ENCODE peak calls at places on chromosomes 5 and 9, in four cellular contexts. I, T, L and Q are unnamed samples.

GRCh38 chr5:41312478-41313060 is 99.2 kb upstream of the C6 start:
- DNase-seq in T (no peak), I (no peak), L (no peak), Q (no peak)

GRCh38 chr5:173232499-173233346 is 2.3 kb downstream of the NKX2-5 start:
- DNase-seq in T (no peak), I (no peak), L (no peak), Q (peak; percentile 18)

GRCh38 chr5:94793816-94794198 is 175.3 kb downstream of the SLF1 start:
- DNase-seq in L (no peak), I (peak; percentile 5), T (no peak), Q (peak; percentile 22)

GRCh38 chr9:27447036-27447700 is 76.9 kb upstream of the IFNK start:
- DNase-seq in T (no peak), L (no peak), I (no peak), Q (peak; percentile 24)

GRCh38 chr9:132488611-132489010 is 78.6 kb downstream of the CFAP77 start:
- DNase-seq in L (no peak), I (no peak), T (no peak), Q (no peak)

GRCh38 chr9:4741365-4742031 is 496 bp upstream of the AK3 start:
- DNase-seq in I (peak; percentile 29), T (no peak), L (no peak), Q (peak; percentile 41)

GRCh38 chr5:57715296-57715695 is 232.7 kb upstream of the ACTBL2 start:
- DNase-seq in L (no peak), I (no peak), T (no peak), Q (no peak)

GRCh38 chr9:32426278-32426939 is 42.0 kb downstream of the ACO1 start:
- DNase-seq in I (peak; percentile 71), T (no peak), L (no peak), Q (peak; percentile 70)

GRCh38 chr5:60883229-60883628 is 39.2 kb upstream of the ELOVL7 start:
- DNase-seq in L (no peak), I (peak; percentile 5), T (no peak), Q (peak; percentile 34)

GRCh38 chr5:72509401-72509800 is 2.2 kb upstream of the ZNF366 start:
- DNase-seq in L (no peak), T (no peak), I (no peak), Q (no peak)

GRCh38 chr5:6434737-6435136 is 13.9 kb upstream of the UBE2QL1 start:
- DNase-seq in T (no peak), I (no peak), L (no peak), Q (no peak)

GRCh38 chr5:102498271-102499034 is at the start of gene SLCO6A1:
- DNase-seq in L (no peak), I (no peak), T (no peak), Q (no peak)

GRCh38 chr5:95081500-95082355 is 203.2 kb downstream of the MCTP1 start:
- DNase-seq in T (no peak), I (peak; percentile 89), L (peak; percentile 89), Q (peak; percentile 84)

GRCh38 chr5:9456435-9457042 is 89.3 kb downstream of the SEMA5A start:
- DNase-seq in I (no peak), L (no peak), T (no peak), Q (no peak)

GRCh38 chr5:167861134-167861930 is 430.1 kb upstream of the WWC1 start:
- DNase-seq in L (no peak), T (no peak), I (peak; percentile 13), Q (peak; percentile 30)

GRCh38 chr5:81334304-81335061 is 33.1 kb downstream of the ZCCHC9 start:
- DNase-seq in I (no peak), T (no peak), L (no peak), Q (no peak)

GRCh38 chr5:169762338-169763095 is 125.4 kb downstream of the DOCK2 start:
- DNase-seq in L (no peak), I (peak; percentile 64), T (no peak), Q (peak; percentile 41)

GRCh38 chr5:2335727-2336515 is 415.6 kb downstream of the IRX2 start:
- DNase-seq in I (no peak), L (no peak), T (no peak), Q (no peak)

GRCh38 chr5:158388018-158388417 is 529.1 kb upstream of the CLINT1 start:
- DNase-seq in L (no peak), I (no peak), T (no peak), Q (no peak)

GRCh38 chr5:40674661-40675235 is 5.0 kb upstream of the PTGER4 start:
- DNase-seq in L (no peak), I (peak; percentile 86), T (no peak), Q (peak; percentile 94)

GRCh38 chr5:105639068-105639467 is 2031.7 kb downstream of the EFNA5 start:
- DNase-seq in T (no peak), L (no peak), I (no peak), Q (no peak)

GRCh38 chr9:2489838-2490314 is 131.7 kb upstream of the VLDLR start:
- DNase-seq in I (no peak), L (no peak), T (no peak), Q (no peak)

GRCh38 chr9:93089481-93089991 is 6.5 kb upstream of the CARD19 start:
- DNase-seq in T (no peak), I (no peak), L (no peak), Q (no peak)

GRCh38 chr5:132265336-132266030 is 8.0 kb downstream of the PDLIM4 start:
- DNase-seq in L (no peak), I (peak; percentile 94), T (no peak), Q (peak; percentile 83)

GRCh38 chr5:139063664-139064054 is 134.5 kb downstream of the SIL1 start:
- DNase-seq in T (no peak), I (no peak), L (no peak), Q (no peak)

GRCh38 chr9:70419546-70420266 is 5.2 kb upstream of the KLF9 start:
- DNase-seq in T (peak; percentile 91), L (peak; percentile 47), I (peak; percentile 93), Q (peak; percentile 97)

GRCh38 chr5:179413086-179413690 is 67.9 kb upstream of the ADAMTS2 start:
- DNase-seq in I (no peak), T (no peak), L (no peak), Q (no peak)

GRCh38 chr9:133449760-133450159 is 10.0 kb upstream of the CACFD1 start:
- DNase-seq in L (no peak), I (peak; percentile 74), T (no peak), Q (peak; percentile 83)

GRCh38 chr9:87964826-87965225 is 9.5 kb downstream of the CDK20 start:
- DNase-seq in L (no peak), T (no peak), I (no peak), Q (no peak)

GRCh38 chr5:158285771-158286170 is 426.8 kb upstream of the CLINT1 start:
- DNase-seq in I (no peak), L (no peak), T (no peak), Q (no peak)

GRCh38 chr9:133583111-133583510 is 26.1 kb downstream of the FAM163B start:
- DNase-seq in T (no peak), L (no peak), I (no peak), Q (no peak)

GRCh38 chr5:7850241-7850532 is 746 bp downstream of the CFAP90 start:
- DNase-seq in T (no peak), L (no peak), I (no peak), Q (no peak)

GRCh38 chr5:7851240-7851592 is 283 bp upstream of the CFAP90 start:
- DNase-seq in T (no peak), L (no peak), I (no peak), Q (no peak)

GRCh38 chr5:7848296-7848695 is 2.6 kb downstream of the CFAP90 start:
- DNase-seq in T (no peak), I (no peak), L (no peak), Q (no peak)

GRCh38 chr5:7850533-7851239 is at the start of gene CFAP90:
- DNase-seq in I (no peak), T (no peak), L (no peak), Q (peak; percentile 34)

DNA sequence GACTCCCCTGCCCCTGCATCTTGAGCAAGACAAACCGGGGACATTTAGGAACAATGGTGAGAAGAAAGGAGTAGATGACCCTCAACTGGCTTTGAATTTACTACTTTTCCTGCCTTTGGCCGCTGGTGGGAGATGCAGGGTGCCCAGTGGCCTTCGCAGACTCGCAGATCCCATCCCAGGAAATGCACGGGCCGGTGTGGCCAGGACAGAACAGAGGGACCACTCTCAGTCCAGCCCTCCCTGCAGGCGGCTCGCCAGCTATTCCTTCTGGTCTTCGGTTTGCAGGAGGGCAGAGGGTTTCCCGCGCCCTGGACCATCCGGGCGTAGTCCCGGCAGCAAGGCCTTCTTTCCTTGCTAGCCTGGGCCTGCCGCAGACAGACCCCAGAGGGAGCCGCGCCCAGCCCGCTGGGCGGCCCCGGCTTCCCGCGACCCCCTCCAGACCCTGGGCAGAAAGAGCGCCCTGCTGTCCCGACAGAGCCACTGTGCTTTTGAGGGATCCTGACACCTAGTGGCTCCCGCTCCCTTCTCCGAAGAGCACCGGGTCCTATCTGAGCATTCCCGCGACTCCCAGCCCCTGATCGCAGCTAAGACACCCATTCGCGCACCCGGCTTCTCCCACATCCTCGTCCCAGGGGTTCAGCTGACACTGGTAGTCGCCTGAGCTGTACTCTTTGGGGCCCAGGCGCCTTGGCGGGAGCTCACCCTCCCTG is 1.2 kb downstream of the CFAP90 start:
- DNase-seq in L (no peak), I (no peak), T (no peak), Q (peak; percentile 24)
- TF ChIP-seq CTCF in L (no peak), I (peak; percentile 28), T (no peak), Q (peak; percentile 37)

GRCh38 chr9:128061305-128061704 is 5.8 kb downstream of the NAIF1 start:
- DNase-seq in I (no peak), T (no peak), L (no peak), Q (no peak)
- H3K4me3 ChIP-seq in I (no peak overlapping the region), T (no peak overlapping the region), L (no peak overlapping the region), Q (no peak overlapping the region)

DNA sequence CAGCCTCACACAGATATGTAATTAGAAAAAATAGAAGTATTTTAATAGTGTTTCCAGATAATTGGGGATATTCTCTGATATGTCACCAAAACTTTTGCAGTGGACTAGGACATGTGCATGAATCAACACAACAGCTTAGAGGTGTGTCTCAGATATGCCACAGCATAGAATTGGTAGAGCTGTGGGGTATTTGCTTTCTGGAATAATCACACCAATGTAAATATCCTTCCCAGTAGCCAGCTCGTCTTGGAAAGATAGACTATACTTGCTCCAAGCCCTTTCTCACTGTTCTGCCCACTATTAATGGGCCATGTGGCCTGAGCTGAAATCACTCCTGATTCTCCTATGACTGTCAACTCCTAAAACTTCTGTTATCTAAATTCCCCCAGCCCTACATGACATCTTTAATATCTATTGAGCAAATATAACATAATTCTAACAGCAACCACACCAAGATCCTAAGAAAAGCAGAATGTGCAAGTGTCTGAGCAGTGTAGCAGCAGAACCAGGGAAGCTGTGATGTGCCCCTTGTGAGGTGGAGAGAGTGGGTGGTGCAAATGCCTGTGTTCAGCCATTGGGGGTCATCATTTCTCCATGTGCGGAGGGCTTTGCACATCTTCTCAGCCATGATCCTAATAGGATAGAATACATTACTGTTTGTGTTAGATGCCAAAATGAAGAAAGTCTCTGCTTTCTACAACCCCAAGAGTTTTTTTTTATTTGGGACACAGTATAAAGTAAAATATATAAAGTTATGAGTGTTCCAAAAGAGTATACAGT is 65.0 kb downstream of the MELK start:
- DNase-seq in T (no peak), I (no peak), L (no peak), Q (no peak)
- TF ChIP-seq CTCF in T (no peak), I (no peak), L (no peak), Q (no peak)

DNA sequence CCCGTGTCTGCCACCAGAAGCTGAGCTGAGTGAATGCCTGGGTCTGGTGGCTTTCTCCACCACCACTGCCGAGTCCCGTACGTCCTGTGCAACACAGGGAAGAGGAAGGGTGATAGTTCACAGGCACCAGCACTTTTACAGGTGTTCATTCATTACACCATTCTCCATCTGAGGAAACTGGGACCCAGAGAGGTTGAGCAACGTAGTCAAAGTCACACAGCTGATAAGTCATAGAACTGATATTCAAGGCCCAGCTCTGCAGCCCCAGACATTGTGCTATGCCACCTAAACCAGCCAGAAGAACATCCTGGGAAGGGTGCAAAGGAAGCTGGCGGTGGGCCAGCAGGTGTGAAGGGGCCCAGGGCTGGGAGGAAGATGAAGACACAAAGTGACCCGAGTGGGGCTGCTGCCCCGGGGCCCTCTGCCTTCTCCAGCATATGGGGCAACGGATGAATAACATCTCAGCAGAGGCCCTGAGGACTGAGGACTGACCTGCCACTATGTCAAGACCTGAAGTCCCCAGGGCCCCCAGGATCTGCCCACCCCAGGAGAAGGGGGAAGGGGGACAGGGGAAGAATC is 70.8 kb upstream of the PPP1R26 start:
- DNase-seq in L (no peak), T (no peak), I (no peak), Q (no peak)
- H3K4me3 ChIP-seq in L (no peak overlapping the region), T (no peak overlapping the region), I (no peak overlapping the region), Q (no peak overlapping the region)